ENCODE peak calls at places on chromosomes 13 and 19, in eight cellular contexts. L is GM20000; F is left colon; T is stimulated activated CD4-positive, alpha-beta T cell treated with anti-CD3 and anti-CD28 coated beads, Interleukin-12 subunit alpha, Interleukin-12 subunit beta, amount 100 ng/mL, for 4 hours; B is stimulated activated CD8-positive, alpha-beta memory T cell treated with anti-CD3 and anti-CD28 coated beads, Interleukin-7, amount 100 ng/mL, for 1 hour; J is activated CD4-positive, alpha-beta T cell treated with anti-CD3 and anti-CD28 coated beads, Interleukin-2, amount 50 U/mL, for 1 hour; N is NCI-H1417; W is nephron progenitor cell. E is an unnamed sample.

GRCh38 chr19:35037716-35038622 is 3.6 kb upstream of the HPN start:
- DNase-seq in L (no peak), F (no peak), T (no peak), B (no peak), J (no peak), N (no peak), W (no peak), E (no peak)

GRCh38 chr13:99041337-99041736 is 63.5 kb upstream of the DOCK9 start:
- DNase-seq in L (no peak), F (no peak), T (no peak), B (no peak), J (no peak), N (no peak), W (no peak), E (no peak)

GRCh38 chr13:19665427-19665859 is 32.0 kb downstream of the MPHOSPH8 start:
- DNase-seq in L (no peak), F (no peak), T (no peak), B (no peak), J (no peak), N (no peak), W (no peak), E (no peak)

GRCh38 chr19:1324792-1325567 is 39.3 kb downstream of the EFNA2 start:
- DNase-seq in L (peak; percentile 59), F (peak; percentile 51), T (peak; percentile 6), B (no peak), J (peak; percentile 30), N (peak; percentile 91), W (no peak), E (peak; percentile 55)

GRCh38 chr13:32905864-32906180 is 110.4 kb upstream of the KL start:
- DNase-seq in L (no peak), F (no peak), T (no peak), B (no peak), J (no peak), N (no peak), W (no peak), E (no peak)

GRCh38 chr13:97322740-97323342 is 100.7 kb downstream of the MBNL2 start:
- DNase-seq in L (no peak), F (no peak), T (no peak), B (no peak), J (no peak), N (no peak), W (no peak), E (no peak)

GRCh38 chr19:43820098-43820860 is 6.8 kb upstream of the ZNF283 start:
- DNase-seq in L (no peak), F (no peak), T (peak; percentile 42), B (no peak), J (no peak), N (no peak), W (no peak), E (peak; percentile 51)

GRCh38 chr13:113122571-113123225 is at the start of gene F10:
- DNase-seq in L (no peak), F (peak; percentile 67), T (no peak), B (no peak), J (no peak), N (no peak), W (peak; percentile 54), E (peak; percentile 89)

GRCh38 chr19:46979103-46979769 is 40.4 kb upstream of the NPAS1 start:
- DNase-seq in L (no peak), F (no peak), T (no peak), B (no peak), J (no peak), N (no peak), W (peak; percentile 51), E (no peak)

GRCh38 chr13:80100636-80101035 is 240.3 kb downstream of the SPRY2 start:
- DNase-seq in L (no peak), F (no peak), T (no peak), B (no peak), J (no peak), N (no peak), W (no peak), E (no peak)

GRCh38 chr19:29871143-29871542 is 59.4 kb downstream of the CCNE1 start:
- DNase-seq in L (no peak), F (no peak), T (no peak), B (no peak), J (no peak), N (no peak), W (no peak), E (no peak)

GRCh38 chr13:98975822-98976261 is 2.0 kb downstream of the DOCK9 start:
- DNase-seq in L (no peak), F (no peak), T (no peak), B (no peak), J (no peak), N (no peak), W (no peak), E (no peak)

GRCh38 chr13:113537909-113538688 is 46.5 kb upstream of the TFDP1 start:
- DNase-seq in L (peak; percentile 15), F (no peak), T (no peak), B (no peak), J (no peak), N (no peak), W (no peak), E (peak; percentile 31)

GRCh38 chr19:1259873-1260748 is 9.0 kb upstream of the CIRBP start:
- DNase-seq in L (peak; percentile 65), F (no peak), T (peak; percentile 44), B (no peak), J (peak; percentile 49), N (peak; percentile 72), W (peak; percentile 40), E (peak; percentile 84)